ENCODE peak calls at places on chromosomes 7 and 10, in five cellular contexts. E is bronchial epithelial cell; N is GM23248; Y is HAP-1; S is stimulated activated CD4-positive, alpha-beta T cell treated with anti-CD3 and anti-CD28 coated beads, Interleukin-2, amount 100 ng/mL, for 24 hours. D is an unnamed sample.

GRCh38 chr10:101843032-101843991 is at the start of gene KCNIP2:
- DNase-seq in E (no peak), N (no peak), Y (peak; percentile 68), S (peak; percentile 57), D (peak; percentile 47)

GRCh38 chr7:138857728-138858127 is 59.7 kb upstream of the ATP6V0A4 start:
- DNase-seq in E (no peak), N (no peak), Y (no peak), S (no peak), D (no peak)

GRCh38 chr7:136166521-136166920 is 189.4 kb upstream of the MTPN start:
- DNase-seq in E (no peak), N (no peak), Y (no peak), S (no peak), D (no peak)

GRCh38 chr7:2049111-2049781 is 183.5 kb downstream of the MAD1L1 start:
- DNase-seq in E (peak; percentile 5), N (no peak), Y (no peak), S (no peak), D (no peak)

GRCh38 chr10:60434418-60435046 is 44.9 kb upstream of the ANK3 start:
- DNase-seq in E (peak; percentile 64), N (peak; percentile 76), Y (peak; percentile 64), S (no peak), D (no peak)

GRCh38 chr7:37297546-37297945 is 151.1 kb downstream of the ELMO1 start:
- DNase-seq in E (peak; percentile 21), N (no peak), Y (no peak), S (no peak), D (no peak)

GRCh38 chr7:108268200-108268820 is 138.1 kb upstream of the LAMB4 start:
- DNase-seq in E (no peak), N (peak; percentile 47), Y (no peak), S (no peak), D (no peak)

GRCh38 chr10:44325157-44325556 is 59.7 kb downstream of the CXCL12 start:
- DNase-seq in E (peak; percentile 31), N (no peak), Y (no peak), S (no peak), D (no peak)

GRCh38 chr7:101106387-101106786 is 20.5 kb upstream of the SERPINE1 start:
- DNase-seq in E (no peak), N (no peak), Y (no peak), S (no peak), D (no peak)

GRCh38 chr7:14115706-14116105 is 126.2 kb upstream of the ETV1 start:
- DNase-seq in E (peak; percentile 16), N (no peak), Y (no peak), S (no peak), D (no peak)

GRCh38 chr7:96388166-96388565 is 66.3 kb upstream of the SLC25A13 start:
- DNase-seq in E (peak; percentile 99), N (peak; percentile 86), Y (no peak), S (no peak), D (no peak)

GRCh38 chr10:4847580-4848020 is 21.6 kb downstream of the AKR1E2 start:
- DNase-seq in E (peak; percentile 81), N (peak; percentile 85), Y (no peak), S (no peak), D (no peak)

GRCh38 chr7:112019932-112020331 is 186.3 kb downstream of the DOCK4 start:
- DNase-seq in E (peak; percentile 31), N (no peak), Y (no peak), S (no peak), D (no peak)

GRCh38 chr10:77201135-77202111 is 436.2 kb downstream of the KCNMA1 start:
- DNase-seq in E (no peak), N (no peak), Y (no peak), S (no peak), D (no peak)

GRCh38 chr10:23885853-23886252 is 323.1 kb upstream of the KIAA1217 start:
- DNase-seq in E (no peak), N (no peak), Y (no peak), S (no peak), D (no peak)

GRCh38 chr7:106010866-106011265 is 47.8 kb downstream of the CDHR3 start:
- DNase-seq in E (no peak), N (no peak), Y (no peak), S (no peak), D (no peak)

GRCh38 chr7:2353113-2353512 is 1.5 kb upstream of the EIF3B start:
- DNase-seq in E (no peak), N (no peak), Y (no peak), S (no peak), D (no peak)

GRCh38 chr10:123301077-123301875 is 147.1 kb downstream of the BUB3 start:
- DNase-seq in E (peak; percentile 34), N (peak; percentile 69), Y (no peak), S (no peak), D (no peak)

D was measured in NT2/D1.